ENCODE peak calls at places on chromosomes 12 and 14, in seven cellular contexts. L is smooth muscle cell of the brain vasculature; T is stimulated activated CD8-positive, alpha-beta memory T cell treated with anti-CD3 and anti-CD28 coated beads, Interleukin-15, amount 100 ng/mL, for 1 hour; R is HT-29; U is OCI-LY7; Y is esophagus muscularis mucosa; N is NCI-H146. Q is an unnamed sample.

GRCh38 chr12:20445693-20446092 is 77.4 kb downstream of the PDE3A start:
- DNase-seq in R (no peak), Y (no peak), U (no peak), T (no peak), N (no peak), L (no peak), Q (no peak)

GRCh38 chr14:23030936-23031335 is 3.8 kb downstream of the PSMB5 start:
- DNase-seq in R (no peak), Y (no peak), N (no peak), U (no peak), T (no peak), L (no peak), Q (peak)

GRCh38 chr14:77542349-77543239 is 44.0 kb upstream of the ISM2 start:
- DNase-seq in U (peak), Y (no peak), T (no peak), N (no peak), L (no peak), R (no peak), Q (no peak)

GRCh38 chr12:125021771-125022170 is 28.3 kb downstream of the BRI3BP start:
- DNase-seq in R (no peak), Y (no peak), L (no peak), U (no peak), T (no peak), N (no peak), Q (no peak)

GRCh38 chr14:34699873-34700621 is 14.3 kb downstream of the CFL2 start:
- DNase-seq in L (peak), T (no peak), R (peak), N (peak), U (no peak), Y (no peak), Q (no peak)

GRCh38 chr12:79997115-79997805 is 62.4 kb upstream of the PPP1R12A start:
- DNase-seq in T (no peak), Y (no peak), U (peak), R (no peak), L (peak), N (no peak), Q (no peak)

GRCh38 chr14:60575008-60575407 is 66.1 kb downstream of the SIX6 start:
- DNase-seq in N (no peak), T (no peak), R (no peak), U (no peak), Y (no peak), L (no peak), Q (no peak)

GRCh38 chr14:67241416-67242362 is at the start of gene PALS1:
- DNase-seq in T (peak), U (peak), N (no peak), Y (peak), L (no peak), R (peak), Q (no peak)

GRCh38 chr14:83559721-83560120 is 1970.2 kb upstream of the FLRT2 start:
- DNase-seq in T (no peak), L (no peak), R (no peak), N (no peak), Y (no peak), U (no peak), Q (no peak)

GRCh38 chr12:23002381-23002780 is 377.4 kb downstream of the ETNK1 start:
- DNase-seq in Y (no peak), U (no peak), R (no peak), L (no peak), T (no peak), N (no peak), Q (no peak)

GRCh38 chr14:51044961-51045360 is 49.9 kb downstream of the TRIM9 start:
- DNase-seq in N (no peak), R (no peak), Y (no peak), T (no peak), U (no peak), L (no peak), Q (no peak)

GRCh38 chr14:99579903-99580570 is 24.0 kb downstream of the CCDC85C start:
- DNase-seq in R (peak), N (no peak), U (peak), Y (no peak), L (no peak), T (no peak), Q (no peak)

GRCh38 chr12:7374423-7375144 is 69.4 kb downstream of the CD163L1 start:
- DNase-seq in T (no peak), U (peak), L (no peak), Y (no peak), N (peak), R (peak), Q (no peak)

GRCh38 chr14:74524076-74524812 is 30.7 kb downstream of the ISCA2 start:
- DNase-seq in U (no peak), N (no peak), T (no peak), L (no peak), R (no peak), Y (no peak), Q (no peak)

GRCh38 chr14:102427642-102428041 is 64.9 kb downstream of the TECPR2 start:
- DNase-seq in U (no peak), N (no peak), R (no peak), T (no peak), Y (no peak), L (no peak), Q (peak)

GRCh38 chr12:113208041-113208934 is 13.0 kb upstream of the TPCN1 start:
- DNase-seq in R (no peak), Y (no peak), U (peak), L (no peak), N (no peak), T (no peak), Q (peak)

GRCh38 chr12:94707892-94708291 is 57.5 kb upstream of the TMCC3 start:
- DNase-seq in R (no peak), N (no peak), Y (no peak), T (no peak), L (no peak), U (no peak), Q (no peak)

GRCh38 chr14:24372701-24373416 is 4.9 kb downstream of the NFATC4 start:
- DNase-seq in N (no peak), T (no peak), L (no peak), U (no peak), R (no peak), Y (no peak), Q (no peak)

GRCh38 chr12:7512528-7512927 is 9.0 kb upstream of the CD163 start:
- DNase-seq in L (peak), T (no peak), R (no peak), Y (no peak), N (no peak), U (no peak), Q (no peak)

GRCh38 chr12:68794653-68795253 is 13.2 kb upstream of the MDM2 start:
- DNase-seq in N (no peak), Y (no peak), R (no peak), L (no peak), T (no peak), U (no peak), Q (no peak)

GRCh38 chr12:27505124-27505523 is 18.9 kb upstream of the PPFIBP1 start:
- DNase-seq in L (no peak), U (no peak), R (no peak), T (no peak), N (no peak), Y (no peak), Q (no peak)

GRCh38 chr14:96170961-96171592 is 33.6 kb upstream of the BDKRB2 start:
- DNase-seq in R (no peak), T (no peak), U (no peak), N (no peak), Y (no peak), L (no peak), Q (peak)

GRCh38 chr12:94575645-94576393 is 74.5 kb downstream of the TMCC3 start:
- DNase-seq in R (no peak), N (no peak), U (no peak), L (no peak), T (no peak), Y (no peak), Q (no peak)

GRCh38 chr14:84254205-84254788 is 1275.6 kb upstream of the FLRT2 start:
- DNase-seq in U (no peak), L (no peak), R (no peak), Y (no peak), N (peak), T (no peak), Q (no peak)

GRCh38 chr14:87131879-87132278 is 861.1 kb downstream of the GALC start:
- DNase-seq in Y (no peak), L (no peak), U (peak), N (peak), R (no peak), T (no peak), Q (no peak)

GRCh38 chr14:101077511-101078074 is 174.1 kb upstream of the RTL1 start:
- DNase-seq in Y (peak), U (no peak), T (no peak), R (no peak), N (peak), L (no peak), Q (peak)

GRCh38 chr14:105476937-105477658 is 2.5 kb downstream of the CRIP2 start:
- DNase-seq in U (no peak), L (no peak), Y (no peak), T (no peak), N (peak), R (no peak), Q (peak)

GRCh38 chr14:61923348-61923747 is 161.1 kb downstream of the SNAPC1 start:
- DNase-seq in U (no peak), T (no peak), Y (no peak), N (no peak), L (no peak), R (no peak), Q (no peak)

GRCh38 chr14:103690332-103690731 is 24.9 kb downstream of the XRCC3 start:
- DNase-seq in N (no peak), L (no peak), U (no peak), T (no peak), R (no peak), Y (no peak), Q (no peak)

GRCh38 chr12:94649349-94650142 is 811 bp downstream of the TMCC3 start:
- DNase-seq in Y (no peak), L (no peak), T (no peak), R (peak), U (no peak), N (no peak), Q (peak)

GRCh38 chr14:23299986-23300686 is 2.5 kb downstream of the PPP1R3E start:
- DNase-seq in U (peak), T (no peak), R (no peak), N (no peak), Y (no peak), L (no peak), Q (peak)

GRCh38 chr14:68666899-68667298 is 126.0 kb downstream of the ZFP36L1 start:
- DNase-seq in N (no peak), T (no peak), L (no peak), Y (no peak), R (no peak), U (no peak), Q (peak)

GRCh38 chr12:29437575-29437974 is 56.6 kb upstream of the ERGIC2 start:
- DNase-seq in T (no peak), R (no peak), U (no peak), Y (no peak), L (no peak), N (no peak), Q (no peak)

GRCh38 chr14:102883028-102883953 is 39.2 kb upstream of the AMN start:
- DNase-seq in N (no peak), T (no peak), Y (no peak), R (no peak), U (no peak), L (no peak), Q (no peak)

GRCh38 chr14:57464013-57464730 is 29.5 kb downstream of the CCDC198 start:
- DNase-seq in T (no peak), L (no peak), U (peak), Y (no peak), R (no peak), N (no peak), Q (no peak)

GRCh38 chr14:100827140-100827517 is 1.2 kb downstream of the MEG3 start:
- DNase-seq in Y (no peak), N (no peak), L (no peak), T (no peak), U (no peak), R (no peak), Q (no peak)

GRCh38 chr12:123879691-123880090 is 92.9 kb downstream of the CCDC92 start:
- DNase-seq in N (no peak), T (no peak), R (no peak), U (no peak), L (no peak), Y (no peak), Q (no peak)